ENCODE peak calls at places on chromosomes 1 and 21, in seven cellular contexts. One of them, this sample, is unnamed.

GRCh38 chr1:209534496-209535250 is 48.8 kb upstream of the CAMK1G start:
- DNase-seq in endothelial cell: no peak
- DNase-seq in AG09319: no peak
- DNase-seq in small intestine: no peak
- DNase-seq in lower leg skin: no peak
- DNase-seq in activated CD4-positive, alpha-beta T cell treated with anti-CD3 and anti-CD28 coated beads, Interleukin-2, amount 50 U/mL, for 24 hours: no peak
- DNase-seq in upper lobe of left lung: no peak
- DNase-seq in this sample: no peak

GRCh38 chr1:31811605-31812004 is 4.2 kb downstream of the SPOCD1 start:
- DNase-seq in endothelial cell: peak; percentile 43
- DNase-seq in AG09319: peak; percentile 29
- DNase-seq in small intestine: no peak
- DNase-seq in lower leg skin: no peak
- DNase-seq in activated CD4-positive, alpha-beta T cell treated with anti-CD3 and anti-CD28 coated beads, Interleukin-2, amount 50 U/mL, for 24 hours: no peak
- DNase-seq in upper lobe of left lung: no peak
- DNase-seq in this sample: peak; percentile 18

GRCh38 chr1:3593334-3593733 is 18.0 kb downstream of the MEGF6 start:
- DNase-seq in endothelial cell: no peak
- DNase-seq in AG09319: no peak
- DNase-seq in small intestine: no peak
- DNase-seq in lower leg skin: no peak
- DNase-seq in activated CD4-positive, alpha-beta T cell treated with anti-CD3 and anti-CD28 coated beads, Interleukin-2, amount 50 U/mL, for 24 hours: no peak
- DNase-seq in upper lobe of left lung: no peak
- DNase-seq in this sample: no peak

GRCh38 chr1:6053206-6053546 is 7.5 kb downstream of the KCNAB2 start:
- DNase-seq in endothelial cell: no peak
- DNase-seq in AG09319: no peak
- DNase-seq in small intestine: no peak
- DNase-seq in lower leg skin: no peak
- DNase-seq in activated CD4-positive, alpha-beta T cell treated with anti-CD3 and anti-CD28 coated beads, Interleukin-2, amount 50 U/mL, for 24 hours: no peak
- DNase-seq in upper lobe of left lung: no peak
- DNase-seq in this sample: no peak

GRCh38 chr1:7460807-7461206 is 310.3 kb upstream of the VAMP3 start:
- DNase-seq in endothelial cell: no peak
- DNase-seq in AG09319: no peak
- DNase-seq in small intestine: no peak
- DNase-seq in lower leg skin: no peak
- DNase-seq in activated CD4-positive, alpha-beta T cell treated with anti-CD3 and anti-CD28 coated beads, Interleukin-2, amount 50 U/mL, for 24 hours: no peak
- DNase-seq in upper lobe of left lung: no peak
- DNase-seq in this sample: no peak

GRCh38 chr1:46172321-46172720 is 2.6 kb upstream of the TSPAN1 start:
- DNase-seq in endothelial cell: no peak
- DNase-seq in AG09319: no peak
- DNase-seq in small intestine: no peak
- DNase-seq in lower leg skin: no peak
- DNase-seq in activated CD4-positive, alpha-beta T cell treated with anti-CD3 and anti-CD28 coated beads, Interleukin-2, amount 50 U/mL, for 24 hours: no peak
- DNase-seq in upper lobe of left lung: no peak
- DNase-seq in this sample: no peak

GRCh38 chr1:234206651-234207284 is 166.5 kb upstream of the COA6 start:
- DNase-seq in endothelial cell: no peak
- DNase-seq in AG09319: no peak
- DNase-seq in small intestine: no peak
- DNase-seq in lower leg skin: no peak
- DNase-seq in activated CD4-positive, alpha-beta T cell treated with anti-CD3 and anti-CD28 coated beads, Interleukin-2, amount 50 U/mL, for 24 hours: no peak
- DNase-seq in upper lobe of left lung: no peak
- DNase-seq in this sample: no peak

GRCh38 chr1:51861669-51862068 is 16.9 kb downstream of the NRDC start:
- DNase-seq in endothelial cell: no peak
- DNase-seq in AG09319: no peak
- DNase-seq in small intestine: no peak
- DNase-seq in lower leg skin: no peak
- DNase-seq in activated CD4-positive, alpha-beta T cell treated with anti-CD3 and anti-CD28 coated beads, Interleukin-2, amount 50 U/mL, for 24 hours: no peak
- DNase-seq in upper lobe of left lung: no peak
- DNase-seq in this sample: no peak

GRCh38 chr1:206419783-206420182 is 50.5 kb upstream of the IKBKE start:
- DNase-seq in endothelial cell: no peak
- DNase-seq in AG09319: peak; percentile 10
- DNase-seq in small intestine: no peak
- DNase-seq in lower leg skin: no peak
- DNase-seq in activated CD4-positive, alpha-beta T cell treated with anti-CD3 and anti-CD28 coated beads, Interleukin-2, amount 50 U/mL, for 24 hours: no peak
- DNase-seq in upper lobe of left lung: no peak
- DNase-seq in this sample: no peak

GRCh38 chr1:156435551-156436318 is 64.8 kb downstream of the MEF2D start:
- DNase-seq in endothelial cell: no peak
- DNase-seq in AG09319: no peak
- DNase-seq in small intestine: no peak
- DNase-seq in lower leg skin: no peak
- DNase-seq in activated CD4-positive, alpha-beta T cell treated with anti-CD3 and anti-CD28 coated beads, Interleukin-2, amount 50 U/mL, for 24 hours: no peak
- DNase-seq in upper lobe of left lung: no peak
- DNase-seq in this sample: no peak

GRCh38 chr21:45152265-45152746 is 77.9 kb downstream of the ADARB1 start:
- DNase-seq in endothelial cell: peak; percentile 46
- DNase-seq in AG09319: no peak
- DNase-seq in small intestine: peak; percentile 66
- DNase-seq in lower leg skin: peak; percentile 18
- DNase-seq in activated CD4-positive, alpha-beta T cell treated with anti-CD3 and anti-CD28 coated beads, Interleukin-2, amount 50 U/mL, for 24 hours: peak; percentile 51
- DNase-seq in upper lobe of left lung: peak; percentile 73
- DNase-seq in this sample: peak; percentile 79

GRCh38 chr1:12457771-12458170 is 160.2 kb downstream of the DHRS3 start:
- DNase-seq in endothelial cell: no peak
- DNase-seq in AG09319: peak; percentile 85
- DNase-seq in small intestine: no peak
- DNase-seq in lower leg skin: no peak
- DNase-seq in activated CD4-positive, alpha-beta T cell treated with anti-CD3 and anti-CD28 coated beads, Interleukin-2, amount 50 U/mL, for 24 hours: no peak
- DNase-seq in upper lobe of left lung: no peak
- DNase-seq in this sample: no peak

GRCh38 chr1:5501206-5501980 is 490.8 kb downstream of the NPHP4 start:
- DNase-seq in endothelial cell: no peak
- DNase-seq in AG09319: no peak
- DNase-seq in small intestine: no peak
- DNase-seq in lower leg skin: no peak
- DNase-seq in activated CD4-positive, alpha-beta T cell treated with anti-CD3 and anti-CD28 coated beads, Interleukin-2, amount 50 U/mL, for 24 hours: no peak
- DNase-seq in upper lobe of left lung: no peak
- DNase-seq in this sample: no peak

GRCh38 chr1:119001181-119002018 is 13.3 kb upstream of the TBX15 start:
- DNase-seq in endothelial cell: no peak
- DNase-seq in AG09319: no peak
- DNase-seq in small intestine: no peak
- DNase-seq in lower leg skin: no peak
- DNase-seq in activated CD4-positive, alpha-beta T cell treated with anti-CD3 and anti-CD28 coated beads, Interleukin-2, amount 50 U/mL, for 24 hours: no peak
- DNase-seq in upper lobe of left lung: no peak
- DNase-seq in this sample: no peak

GRCh38 chr1:221708076-221708571 is 33.8 kb downstream of the DUSP10 start:
- DNase-seq in endothelial cell: no peak
- DNase-seq in AG09319: no peak
- DNase-seq in small intestine: peak; percentile 37
- DNase-seq in lower leg skin: peak; percentile 54
- DNase-seq in activated CD4-positive, alpha-beta T cell treated with anti-CD3 and anti-CD28 coated beads, Interleukin-2, amount 50 U/mL, for 24 hours: peak; percentile 27
- DNase-seq in upper lobe of left lung: peak; percentile 49
- DNase-seq in this sample: peak; percentile 69

GRCh38 chr1:998905-999796 is 746 bp downstream of the HES4 start:
- DNase-seq in endothelial cell: peak; percentile 39
- DNase-seq in AG09319: no peak
- DNase-seq in small intestine: no peak
- DNase-seq in lower leg skin: no peak
- DNase-seq in activated CD4-positive, alpha-beta T cell treated with anti-CD3 and anti-CD28 coated beads, Interleukin-2, amount 50 U/mL, for 24 hours: no peak
- DNase-seq in upper lobe of left lung: no peak
- DNase-seq in this sample: no peak

GRCh38 chr1:6426321-6426971 is 1.9 kb downstream of the ESPN start:
- DNase-seq in endothelial cell: no peak
- DNase-seq in AG09319: no peak
- DNase-seq in small intestine: no peak
- DNase-seq in lower leg skin: no peak
- DNase-seq in activated CD4-positive, alpha-beta T cell treated with anti-CD3 and anti-CD28 coated beads, Interleukin-2, amount 50 U/mL, for 24 hours: no peak
- DNase-seq in upper lobe of left lung: no peak
- DNase-seq in this sample: no peak

GRCh38 chr1:150875197-150876110 is 945 bp downstream of the ARNT start:
- DNase-seq in endothelial cell: no peak
- DNase-seq in AG09319: no peak
- DNase-seq in small intestine: peak; percentile 24
- DNase-seq in lower leg skin: no peak
- DNase-seq in activated CD4-positive, alpha-beta T cell treated with anti-CD3 and anti-CD28 coated beads, Interleukin-2, amount 50 U/mL, for 24 hours: no peak
- DNase-seq in upper lobe of left lung: peak; percentile 30
- DNase-seq in this sample: peak; percentile 48

GRCh38 chr1:226419284-226419683 is 11.4 kb upstream of the PARP1 start:
- DNase-seq in endothelial cell: no peak
- DNase-seq in AG09319: no peak
- DNase-seq in small intestine: no peak
- DNase-seq in lower leg skin: no peak
- DNase-seq in activated CD4-positive, alpha-beta T cell treated with anti-CD3 and anti-CD28 coated beads, Interleukin-2, amount 50 U/mL, for 24 hours: no peak
- DNase-seq in upper lobe of left lung: no peak
- DNase-seq in this sample: peak; percentile 10

GRCh38 chr1:12148958-12149790 is 17.6 kb upstream of the TNFRSF1B start:
- DNase-seq in endothelial cell: no peak
- DNase-seq in AG09319: no peak
- DNase-seq in small intestine: no peak
- DNase-seq in lower leg skin: no peak
- DNase-seq in activated CD4-positive, alpha-beta T cell treated with anti-CD3 and anti-CD28 coated beads, Interleukin-2, amount 50 U/mL, for 24 hours: no peak
- DNase-seq in upper lobe of left lung: no peak
- DNase-seq in this sample: no peak

GRCh38 chr21:33767960-33768359 is 125.7 kb downstream of the ITSN1 start:
- DNase-seq in endothelial cell: no peak
- DNase-seq in AG09319: no peak
- DNase-seq in small intestine: no peak
- DNase-seq in lower leg skin: no peak
- DNase-seq in activated CD4-positive, alpha-beta T cell treated with anti-CD3 and anti-CD28 coated beads, Interleukin-2, amount 50 U/mL, for 24 hours: no peak
- DNase-seq in upper lobe of left lung: no peak
- DNase-seq in this sample: no peak

This sample was measured in stimulated activated CD8-positive, alpha-beta memory T cell treated with anti-CD3 and anti-CD28 coated beads, Interleukin-4, amount 100 ng/mL, for 48 hours.